ENCODE peak calls at places on chromosomes 16 and 17, in four cellular contexts. One of them, this sample, is unnamed.

GRCh38 chr16:4700997-4701743 is 7.8 kb downstream of the NUDT16L1 start:
- DNase-seq in left lung: peak
- DNase-seq in suprapubic skin: no peak
- DNase-seq in mesothelial cell of epicardium: no peak
- DNase-seq in this sample: no peak

GRCh38 chr16:86158688-86159360 is 259.9 kb downstream of the IRF8 start:
- DNase-seq in left lung: no peak
- DNase-seq in suprapubic skin: no peak
- DNase-seq in mesothelial cell of epicardium: no peak
- DNase-seq in this sample: no peak

GRCh38 chr16:1940273-1941161 is 2.5 kb downstream of the MSRB1 start:
- DNase-seq in left lung: no peak
- DNase-seq in suprapubic skin: no peak
- DNase-seq in mesothelial cell of epicardium: no peak
- DNase-seq in this sample: no peak

GRCh38 chr16:31215287-31216115 is 1.4 kb downstream of the PYDC1 start:
- DNase-seq in left lung: peak
- DNase-seq in suprapubic skin: no peak
- DNase-seq in mesothelial cell of epicardium: no peak
- DNase-seq in this sample: no peak

GRCh38 chr17:37698132-37698615 is 46.7 kb downstream of the HNF1B start:
- DNase-seq in left lung: no peak
- DNase-seq in suprapubic skin: no peak
- DNase-seq in mesothelial cell of epicardium: no peak
- DNase-seq in this sample: no peak

GRCh38 chr17:72604518-72604917 is 483.7 kb downstream of the SOX9 start:
- DNase-seq in left lung: no peak
- DNase-seq in suprapubic skin: no peak
- DNase-seq in mesothelial cell of epicardium: no peak
- DNase-seq in this sample: no peak

GRCh38 chr17:78366109-78366848 is 6.4 kb upstream of the SOCS3 start:
- DNase-seq in left lung: peak
- DNase-seq in suprapubic skin: no peak
- DNase-seq in mesothelial cell of epicardium: no peak
- DNase-seq in this sample: no peak

GRCh38 chr16:89973654-89974335 is 25.2 kb downstream of the DEF8 start:
- DNase-seq in left lung: no peak
- DNase-seq in suprapubic skin: no peak
- DNase-seq in mesothelial cell of epicardium: no peak
- DNase-seq in this sample: no peak

GRCh38 chr17:78383725-78384471 is 5.4 kb downstream of the PGS1 start:
- DNase-seq in left lung: peak
- DNase-seq in suprapubic skin: no peak
- DNase-seq in mesothelial cell of epicardium: no peak
- DNase-seq in this sample: no peak

GRCh38 chr17:51638909-51639308 is 378.6 kb downstream of the UTP18 start:
- DNase-seq in left lung: no peak
- DNase-seq in suprapubic skin: no peak
- DNase-seq in mesothelial cell of epicardium: no peak
- DNase-seq in this sample: no peak

GRCh38 chr17:51641999-51642398 is 381.7 kb downstream of the UTP18 start:
- DNase-seq in left lung: no peak
- DNase-seq in suprapubic skin: no peak
- DNase-seq in mesothelial cell of epicardium: no peak
- DNase-seq in this sample: no peak

GRCh38 chr17:51636291-51636690 is 375.9 kb downstream of the UTP18 start:
- DNase-seq in left lung: no peak
- DNase-seq in suprapubic skin: no peak
- DNase-seq in mesothelial cell of epicardium: no peak
- DNase-seq in this sample: no peak

GRCh38 chr17:51643702-51644490 is 383.6 kb downstream of the UTP18 start:
- DNase-seq in left lung: no peak
- DNase-seq in suprapubic skin: no peak
- DNase-seq in mesothelial cell of epicardium: no peak
- DNase-seq in this sample: no peak

DNA sequence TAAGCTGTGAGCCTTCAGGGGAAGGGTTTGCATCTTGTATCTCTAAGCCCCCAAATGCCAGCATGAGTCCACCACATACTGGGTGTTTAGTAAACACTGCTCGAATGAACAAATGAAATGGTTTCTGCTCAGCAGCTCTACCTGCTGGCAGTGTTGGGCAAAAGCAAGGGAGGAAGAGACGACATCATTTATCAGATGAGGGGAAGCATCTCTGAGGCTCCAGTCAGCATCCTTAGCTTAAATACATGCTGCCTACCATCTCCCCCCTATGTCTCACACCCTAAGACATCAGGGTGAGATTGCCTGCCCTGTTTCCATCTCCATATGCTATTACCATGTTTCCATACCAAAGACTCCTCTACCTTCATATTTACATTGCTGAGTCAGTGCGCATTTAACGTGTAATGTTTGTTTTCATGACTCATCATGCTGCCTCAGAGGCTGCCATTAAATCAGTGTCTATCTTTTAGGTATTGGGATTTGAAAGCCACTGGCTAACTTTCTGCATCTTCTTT is 379.8 kb downstream of the UTP18 start:
- DNase-seq in left lung: no peak
- DNase-seq in suprapubic skin: no peak
- DNase-seq in mesothelial cell of epicardium: no peak
- DNase-seq in this sample: no peak
- TF ChIP-seq CTCF in left lung: no peak
- TF ChIP-seq CTCF in suprapubic skin: peak
- TF ChIP-seq CTCF in mesothelial cell of epicardium: peak
- TF ChIP-seq CTCF in this sample: peak

DNA sequence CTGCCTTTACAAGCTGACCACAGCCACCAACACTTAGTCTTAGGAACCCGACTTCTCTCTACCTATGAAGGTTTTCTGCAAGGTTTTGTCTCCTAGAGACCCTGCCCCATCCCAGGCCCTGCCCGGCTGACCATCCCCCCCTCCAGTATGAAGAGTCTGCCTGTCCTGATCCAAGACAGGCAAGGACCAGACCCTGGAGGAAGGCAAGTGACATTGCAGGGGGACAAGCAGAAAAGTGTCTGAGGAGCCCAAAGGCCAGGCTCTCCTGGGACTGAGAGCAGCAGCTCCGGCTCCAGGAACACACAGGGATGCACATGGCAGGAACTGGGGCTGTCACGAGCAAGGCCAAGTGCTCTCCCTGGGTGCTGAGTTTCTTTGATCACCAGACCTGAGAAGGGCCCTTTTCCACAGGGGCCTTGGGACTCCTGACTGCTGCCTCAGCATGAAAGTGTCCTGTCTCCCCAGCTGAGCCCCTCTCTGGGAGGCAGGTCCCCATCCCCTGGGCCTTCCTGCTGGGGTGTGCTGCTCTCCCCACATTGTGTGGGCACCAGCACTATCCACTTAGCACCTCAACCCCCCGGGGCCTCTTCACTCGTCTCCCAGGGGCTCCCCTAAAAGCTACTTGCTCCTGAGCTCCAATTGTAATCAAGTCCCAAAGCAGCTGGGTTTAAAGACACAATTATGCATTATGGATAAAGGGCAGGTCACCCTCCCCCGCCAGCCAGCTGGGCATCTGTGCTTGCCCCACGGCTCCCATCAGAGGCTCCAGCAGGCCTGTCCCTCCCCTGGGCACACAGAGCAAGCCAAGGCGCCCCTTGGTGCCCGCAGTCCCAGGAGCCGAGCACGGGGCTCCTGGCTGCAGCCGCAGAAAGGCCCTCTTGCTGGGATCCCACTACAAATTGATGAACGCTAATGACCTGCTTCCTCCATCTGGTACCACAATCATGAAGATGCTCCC is 11.5 kb upstream of the CACNG4 start:
- DNase-seq in left lung: peak
- DNase-seq in suprapubic skin: no peak
- DNase-seq in mesothelial cell of epicardium: no peak
- DNase-seq in this sample: no peak
- TF ChIP-seq CTCF in left lung: no peak
- TF ChIP-seq CTCF in suprapubic skin: no peak
- TF ChIP-seq CTCF in mesothelial cell of epicardium: no peak
- TF ChIP-seq CTCF in this sample: peak

GRCh38 chr16:22762486-22762885 is 51.5 kb upstream of the HS3ST2 start:
- DNase-seq in left lung: no peak
- DNase-seq in suprapubic skin: no peak
- DNase-seq in mesothelial cell of epicardium: no peak
- DNase-seq in this sample: no peak

GRCh38 chr16:22764662-22765302 is 49.2 kb upstream of the HS3ST2 start:
- DNase-seq in left lung: no peak
- DNase-seq in suprapubic skin: no peak
- DNase-seq in mesothelial cell of epicardium: no peak
- DNase-seq in this sample: no peak

DNA sequence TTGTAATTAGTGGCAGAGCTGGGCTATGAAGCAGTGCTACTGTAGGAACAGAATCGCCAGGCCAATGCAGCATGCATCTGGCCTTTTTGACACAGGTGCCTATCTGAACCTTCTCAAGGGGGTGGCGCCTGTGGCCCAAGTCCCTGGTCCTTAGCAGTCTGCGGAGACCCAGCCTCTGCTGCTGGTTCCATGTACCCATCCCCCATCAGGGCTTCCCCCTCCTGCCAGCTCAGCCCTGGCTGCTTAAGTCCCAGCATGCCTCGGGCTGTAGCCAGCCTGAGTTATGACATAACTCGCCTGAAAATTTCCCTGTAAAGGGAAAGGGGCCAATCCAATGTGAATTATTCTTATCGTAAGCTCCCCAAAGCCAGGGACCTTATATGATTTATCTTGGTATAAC is 50.3 kb upstream of the HS3ST2 start:
- DNase-seq in left lung: no peak
- DNase-seq in suprapubic skin: no peak
- DNase-seq in mesothelial cell of epicardium: no peak
- DNase-seq in this sample: no peak
- TF ChIP-seq CTCF in left lung: no peak
- TF ChIP-seq CTCF in suprapubic skin: no peak
- TF ChIP-seq CTCF in mesothelial cell of epicardium: no peak
- TF ChIP-seq CTCF in this sample: no peak

GRCh38 chr17:82235056-82235774 is 6.4 kb downstream of the SLC16A3 start:
- DNase-seq in left lung: peak
- DNase-seq in suprapubic skin: no peak
- DNase-seq in mesothelial cell of epicardium: no peak
- DNase-seq in this sample: no peak
- TF ChIP-seq CTCF in left lung: no peak
- TF ChIP-seq CTCF in suprapubic skin: no peak
- TF ChIP-seq CTCF in mesothelial cell of epicardium: no peak
- TF ChIP-seq CTCF in this sample: no peak

GRCh38 chr17:11298401-11298800 is 57.4 kb downstream of the SHISA6 start:
- DNase-seq in left lung: no peak
- DNase-seq in suprapubic skin: no peak
- DNase-seq in mesothelial cell of epicardium: no peak
- DNase-seq in this sample: no peak

GRCh38 chr17:11294826-11295225 is 53.8 kb downstream of the SHISA6 start:
- DNase-seq in left lung: no peak
- DNase-seq in suprapubic skin: no peak
- DNase-seq in mesothelial cell of epicardium: no peak
- DNase-seq in this sample: no peak

GRCh38 chr17:11300201-11300600 is 59.2 kb downstream of the SHISA6 start:
- DNase-seq in left lung: no peak
- DNase-seq in suprapubic skin: no peak
- DNase-seq in mesothelial cell of epicardium: no peak
- DNase-seq in this sample: no peak

GRCh38 chr17:11293480-11293879 is 52.5 kb downstream of the SHISA6 start:
- DNase-seq in left lung: no peak
- DNase-seq in suprapubic skin: no peak
- DNase-seq in mesothelial cell of epicardium: no peak
- DNase-seq in this sample: no peak

GRCh38 chr17:11296994-11297393 is 56.0 kb downstream of the SHISA6 start:
- DNase-seq in left lung: no peak
- DNase-seq in suprapubic skin: no peak
- DNase-seq in mesothelial cell of epicardium: no peak
- DNase-seq in this sample: no peak
- TF ChIP-seq CTCF in left lung: peak
- TF ChIP-seq CTCF in suprapubic skin: no peak
- TF ChIP-seq CTCF in mesothelial cell of epicardium: no peak
- TF ChIP-seq CTCF in this sample: peak

GRCh38 chr17:47894498-47895253 is 1.4 kb upstream of the SP2 start:
- DNase-seq in left lung: no peak
- DNase-seq in suprapubic skin: no peak
- DNase-seq in mesothelial cell of epicardium: no peak
- DNase-seq in this sample: no peak

GRCh38 chr17:47896672-47897490 is 845 bp downstream of the SP2 start:
- DNase-seq in left lung: no peak
- DNase-seq in suprapubic skin: peak
- DNase-seq in mesothelial cell of epicardium: no peak
- DNase-seq in this sample: no peak

GRCh38 chr17:47895254-47895855 is 681 bp upstream of the SP2 start:
- DNase-seq in left lung: no peak
- DNase-seq in suprapubic skin: no peak
- DNase-seq in mesothelial cell of epicardium: no peak
- DNase-seq in this sample: no peak

GRCh38 chr17:47897561-47897960 is 1.5 kb downstream of the SP2 start:
- DNase-seq in left lung: no peak
- DNase-seq in suprapubic skin: no peak
- DNase-seq in mesothelial cell of epicardium: no peak
- DNase-seq in this sample: no peak

DNA sequence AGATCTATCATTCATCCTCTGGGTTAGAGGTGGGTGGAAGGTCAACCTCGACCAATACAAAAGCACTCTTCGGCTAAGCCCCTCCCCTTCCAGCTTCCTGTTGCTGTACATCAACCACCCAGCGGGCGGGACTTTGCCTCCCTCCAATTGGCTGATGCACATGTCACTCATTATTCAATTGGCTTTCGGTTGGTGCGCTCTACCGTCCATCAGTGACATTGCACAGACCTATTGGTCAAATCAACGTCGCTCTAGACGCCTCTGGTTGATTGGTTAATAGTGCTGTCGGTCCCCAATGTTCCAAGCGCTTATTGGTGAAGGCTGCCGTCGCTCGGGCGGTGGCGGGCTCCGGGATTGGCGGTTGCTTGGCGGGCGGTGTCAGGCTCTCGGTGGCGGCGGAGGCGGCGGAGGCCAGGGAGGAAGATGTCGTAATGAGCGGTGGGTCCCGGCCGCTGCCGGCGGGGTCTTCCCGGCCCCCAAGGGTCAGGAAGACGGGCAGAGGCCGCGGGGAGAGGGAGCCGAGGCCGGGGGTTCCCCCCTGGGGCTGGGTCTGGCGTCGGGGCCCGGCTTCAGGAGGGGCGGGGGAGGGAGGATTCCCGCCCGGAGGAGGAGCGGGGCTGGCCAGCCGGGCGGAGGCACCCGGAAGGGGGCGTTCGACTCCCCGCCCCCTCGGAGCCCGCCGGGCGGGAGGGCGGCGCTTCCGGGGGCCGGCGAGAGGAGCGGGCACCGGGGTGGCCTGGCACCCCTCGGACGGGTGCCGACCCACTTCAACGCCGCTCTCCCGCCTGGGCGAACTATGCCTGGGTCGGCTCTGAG is at the start of gene SP2:
- DNase-seq in left lung: peak
- DNase-seq in suprapubic skin: peak
- DNase-seq in mesothelial cell of epicardium: peak
- DNase-seq in this sample: peak
- TF ChIP-seq CTCF in left lung: peak
- TF ChIP-seq CTCF in suprapubic skin: peak
- TF ChIP-seq CTCF in mesothelial cell of epicardium: peak
- TF ChIP-seq CTCF in this sample: peak

GRCh38 chr16:23877107-23878070 is 41.6 kb downstream of the PRKCB start:
- DNase-seq in left lung: no peak
- DNase-seq in suprapubic skin: no peak
- DNase-seq in mesothelial cell of epicardium: no peak
- DNase-seq in this sample: no peak
- TF ChIP-seq CTCF in left lung: no peak
- TF ChIP-seq CTCF in suprapubic skin: no peak
- TF ChIP-seq CTCF in mesothelial cell of epicardium: no peak
- TF ChIP-seq CTCF in this sample: peak

This sample was measured in type B pancreatic cell.